ENCODE peak calls at places on chromosomes 16 and 17, in four cellular contexts. I is type B pancreatic cell, P is fibroblast of mammary gland, R is LoVo. H is an unnamed sample.
A peak's percentile ranks its signal among the peaks of the same experiment; 100 is the strongest.

GRCh38 chr16:30166202-30166902 is 17.1 kb upstream of the CORO1A start:
- DNase-seq in I (no peak), P (no peak), R (no peak), H (no peak)

GRCh38 chr16:52976539-52977167 is 76.0 kb downstream of the CHD9NB start:
- DNase-seq in I (no peak), P (peak; percentile 40), R (peak; percentile 38), H (peak; percentile 37)

GRCh38 chr17:73553311-73553710 is 90.9 kb downstream of the SDK2 start:
- DNase-seq in I (no peak), P (no peak), R (no peak), H (no peak)

GRCh38 chr16:79217375-79218011 is 383.0 kb downstream of the MAF start:
- DNase-seq in I (no peak), P (no peak), R (no peak), H (no peak)

GRCh38 chr17:48578616-48579560 is 738 bp upstream of the HOXB4 start:
- DNase-seq in I (no peak), P (no peak), R (no peak), H (no peak)

GRCh38 chr17:73191443-73192218 is 1.2 kb upstream of the COG1 start:
- DNase-seq in I (no peak), P (peak; percentile 72), R (peak; percentile 74), H (peak; percentile 67)

GRCh38 chr17:48542114-48542955 is 2.6 kb downstream of the HOXB2 start:
- DNase-seq in I (no peak), P (peak; percentile 66), R (no peak), H (no peak)

GRCh38 chr17:50884354-50885311 is 18.5 kb upstream of the TOB1 start:
- DNase-seq in I (no peak), P (no peak), R (peak; percentile 69), H (peak; percentile 99)

GRCh38 chr16:49664221-49665215 is 191.4 kb downstream of the ZNF423 start:
- DNase-seq in I (no peak), P (no peak), R (no peak), H (no peak)

GRCh38 chr16:20899503-20900298 is 457 bp downstream of the DCUN1D3 start:
- DNase-seq in I (no peak), P (no peak), R (no peak), H (peak; percentile 75)

GRCh38 chr16:4306439-4307214 is 9.2 kb upstream of the GLIS2 start:
- DNase-seq in I (no peak), P (no peak), R (no peak), H (no peak)

GRCh38 chr17:49168706-49169105 is 36.1 kb downstream of the B4GALNT2 start:
- DNase-seq in I (no peak), P (no peak), R (no peak), H (no peak)

GRCh38 chr17:835263-835662 is 53.1 kb downstream of the MRM3 start:
- DNase-seq in I (no peak), P (peak; percentile 99), R (peak; percentile 18), H (peak; percentile 14)

GRCh38 chr16:4115209-4115940 is 867 bp downstream of the ADCY9 start:
- DNase-seq in I (peak; percentile 79), P (peak; percentile 60), R (peak; percentile 32), H (peak; percentile 60)

GRCh38 chr16:84578538-84579126 is 39.2 kb downstream of the COTL1 start:
- DNase-seq in I (no peak), P (no peak), R (no peak), H (no peak)

GRCh38 chr17:50817142-50817751 is 18.1 kb upstream of the WFIKKN2 start:
- DNase-seq in I (no peak), P (peak; percentile 24), R (peak; percentile 14), H (peak; percentile 77)

GRCh38 chr16:81815429-81815766 is 36.3 kb downstream of the PLCG2 start:
- DNase-seq in I (no peak), P (no peak), R (no peak), H (no peak)

GRCh38 chr17:66807182-66807581 is 27.7 kb upstream of the CACNG5 start:
- DNase-seq in I (no peak), P (no peak), R (no peak), H (no peak)

GRCh38 chr17:80277751-80278671 is 17.4 kb downstream of the RNF213 start:
- DNase-seq in I (no peak), P (no peak), R (no peak), H (no peak)

GRCh38 chr16:70675851-70676513 is 9.9 kb downstream of the MTSS2 start:
- DNase-seq in I (no peak), P (no peak), R (no peak), H (no peak)

GRCh38 chr16:54397190-54397835 is 110.7 kb upstream of the IRX3 start:
- DNase-seq in I (no peak), P (peak; percentile 21), R (no peak), H (no peak)

GRCh38 chr16:81548901-81549546 is 104.4 kb downstream of the CMIP start:
- DNase-seq in I (no peak), P (no peak), R (no peak), H (peak; percentile 93)

GRCh38 chr16:16966439-16966838 is 504.3 kb downstream of the XYLT1 start:
- DNase-seq in I (no peak), P (no peak), R (no peak), H (no peak)

GRCh38 chr17:73156887-73157870 is 7.6 kb upstream of the SSTR2 start:
- DNase-seq in I (no peak), P (no peak), R (no peak), H (no peak)

GRCh38 chr17:21358185-21358584 is 18.0 kb upstream of the KCNJ12 start:
- DNase-seq in I (no peak), P (no peak), R (no peak), H (no peak)

GRCh38 chr16:74107795-74108610 is 188.6 kb upstream of the PSMD7 start:
- DNase-seq in I (no peak), P (peak; percentile 33), R (peak; percentile 52), H (peak; percentile 56)

GRCh38 chr16:85638695-85639409 is 25.7 kb downstream of the GSE1 start:
- DNase-seq in I (no peak), P (no peak), R (no peak), H (no peak)

GRCh38 chr16:11257131-11257938 is 1.3 kb upstream of the SOCS1 start:
- DNase-seq in I (no peak), P (peak; percentile 82), R (peak; percentile 72), H (peak; percentile 79)

GRCh38 chr17:2952174-2952845 is 111.1 kb downstream of the OR1D5 start:
- DNase-seq in I (no peak), P (no peak), R (no peak), H (no peak)